ENCODE peak calls at places on chromosomes 7 and 10, in nine cellular contexts. A is GM20000; L is AG04450; O is Caco-2; T is fibroblast of lung; Z is HL-60; S is IMR-90; J is AG10803; G is CD8-positive, alpha-beta T cell. E is an unnamed sample.

GRCh38 chr7:111517441-111518037 is 44.8 kb downstream of the IMMP2L start:
- DNase-seq in Z (no peak), A (no peak), T (peak), L (no peak), J (no peak), G (no peak), S (no peak), O (no peak), E (no peak)

GRCh38 chr7:79936281-79936983 is 198.2 kb upstream of the GNAI1 start:
- DNase-seq in A (no peak), T (peak), S (peak), J (no peak), Z (no peak), G (no peak), O (no peak), L (no peak), E (no peak)

GRCh38 chr7:44113764-44114354 is 9.5 kb downstream of the POLD2 start:
- DNase-seq in J (no peak), Z (no peak), L (no peak), S (no peak), A (no peak), T (no peak), O (no peak), G (no peak), E (no peak)

GRCh38 chr10:31630866-31631567 is 297.6 kb downstream of the ARHGAP12 start:
- DNase-seq in T (no peak), L (no peak), A (peak), S (no peak), J (no peak), G (no peak), O (no peak), Z (no peak), E (no peak)

GRCh38 chr10:112852308-112852707 is 97.7 kb upstream of the TCF7L2 start:
- DNase-seq in Z (peak), L (no peak), O (no peak), J (no peak), T (no peak), A (no peak), G (no peak), S (no peak), E (no peak)

GRCh38 chr10:14056545-14057332 is 274.0 kb downstream of the FRMD4A start:
- DNase-seq in L (peak), Z (no peak), T (peak), A (no peak), J (peak), G (no peak), S (peak), O (peak), E (peak)

GRCh38 chr7:150993511-150993910 is 2.7 kb downstream of the NOS3 start:
- DNase-seq in A (no peak), T (no peak), O (no peak), Z (no peak), J (no peak), S (no peak), G (no peak), L (no peak), E (no peak)

GRCh38 chr7:151174246-151175046 is 7.0 kb upstream of the GBX1 start:
- DNase-seq in Z (no peak), L (no peak), J (no peak), A (peak), O (no peak), S (peak), T (no peak), G (peak), E (no peak)

GRCh38 chr10:131905279-131905595 is 4.4 kb downstream of the PPP2R2D start:
- DNase-seq in S (no peak), T (no peak), J (no peak), A (no peak), O (no peak), G (no peak), L (no peak), Z (no peak), E (no peak)

GRCh38 chr7:34091330-34091917 is 186.1 kb downstream of the BMPER start:
- DNase-seq in O (peak), L (peak), J (peak), A (no peak), Z (no peak), T (peak), G (no peak), S (peak), E (no peak)

GRCh38 chr7:7920481-7920880 is 48.1 kb upstream of the GLCCI1 start:
- DNase-seq in S (no peak), J (no peak), T (no peak), G (no peak), Z (no peak), L (no peak), A (peak), O (no peak), E (no peak)

GRCh38 chr10:79401015-79401921 is 44.2 kb downstream of the ZCCHC24 start:
- DNase-seq in G (no peak), A (no peak), O (no peak), L (no peak), T (peak), Z (no peak), S (peak), J (peak), E (no peak)

GRCh38 chr7:108201766-108202165 is 71.6 kb upstream of the LAMB4 start:
- DNase-seq in A (no peak), S (no peak), T (no peak), Z (no peak), L (no peak), G (no peak), O (no peak), J (no peak), E (no peak)

GRCh38 chr10:49679480-49679893 is at the start of gene C10orf53:
- DNase-seq in O (no peak), T (peak), Z (peak), L (no peak), A (peak), J (peak), S (peak), G (no peak), E (no peak)

GRCh38 chr7:135601182-135601581 is 43.5 kb downstream of the NUP205 start:
- DNase-seq in G (no peak), L (no peak), S (peak), O (no peak), J (no peak), A (no peak), Z (no peak), T (peak), E (no peak)

GRCh38 chr7:50728184-50728583 is 54.5 kb downstream of the GRB10 start:
- DNase-seq in O (no peak), G (no peak), S (peak), J (peak), L (no peak), Z (no peak), T (peak), A (no peak), E (no peak)

GRCh38 chr7:144001543-144001942 is 1.4 kb downstream of the OR6B1 start:
- DNase-seq in G (no peak), L (no peak), O (no peak), Z (no peak), A (no peak), S (no peak), T (no peak), J (no peak), E (no peak)

GRCh38 chr10:9922123-9922685 is 1095.5 kb upstream of the CELF2 start:
- DNase-seq in L (no peak), S (no peak), T (peak), G (no peak), A (no peak), Z (no peak), O (no peak), J (no peak), E (no peak)

GRCh38 chr10:126431816-126432215 is 43.5 kb upstream of the ADAM12 start:
- DNase-seq in J (no peak), G (no peak), S (no peak), A (no peak), Z (no peak), O (no peak), L (no peak), T (no peak), E (no peak)

GRCh38 chr10:131111007-131111406 is 200.5 kb downstream of the TCERG1L start:
- DNase-seq in J (no peak), A (no peak), Z (no peak), S (no peak), T (no peak), L (no peak), G (no peak), O (no peak), E (no peak)

GRCh38 chr10:80945267-80945880 is 407.7 kb downstream of the SH2D4B start:
- DNase-seq in S (no peak), O (peak), Z (no peak), G (no peak), J (no peak), L (no peak), T (no peak), A (peak), E (no peak)

GRCh38 chr10:118725784-118726507 is 28.8 kb downstream of the CACUL1 start:
- DNase-seq in L (peak), S (peak), G (no peak), T (peak), O (no peak), A (no peak), Z (no peak), J (peak), E (peak)

GRCh38 chr7:2928613-2929311 is 84.7 kb upstream of the GNA12 start:
- DNase-seq in Z (no peak), L (no peak), T (no peak), O (no peak), A (no peak), S (no peak), J (no peak), G (no peak), E (no peak)

GRCh38 chr10:23343591-23344225 is 889 bp downstream of the C10orf67 start:
- DNase-seq in S (peak), G (no peak), T (peak), Z (no peak), J (peak), L (no peak), A (no peak), O (peak), E (no peak)

GRCh38 chr10:6297951-6298381 is 95.2 kb downstream of the PFKFB3 start:
- DNase-seq in A (no peak), L (no peak), J (no peak), O (no peak), T (peak), G (no peak), Z (no peak), S (no peak), E (no peak)

GRCh38 chr7:48512892-48513291 is 341.6 kb downstream of the ABCA13 start:
- DNase-seq in T (no peak), O (no peak), L (no peak), Z (no peak), A (no peak), J (no peak), S (no peak), G (no peak), E (no peak)

GRCh38 chr7:55366461-55367138 is 1.5 kb downstream of the LANCL2 start:
- DNase-seq in A (no peak), T (no peak), O (peak), Z (no peak), G (peak), L (no peak), S (no peak), J (no peak), E (no peak)

GRCh38 chr10:110087682-110088081 is 79.9 kb downstream of the ADD3 start:
- DNase-seq in A (no peak), J (no peak), G (no peak), T (no peak), O (no peak), S (no peak), Z (no peak), L (no peak), E (no peak)

GRCh38 chr7:120729300-120729699 is 128.6 kb downstream of the TSPAN12 start:
- DNase-seq in J (no peak), O (no peak), L (no peak), A (no peak), G (no peak), S (peak), Z (no peak), T (peak), E (no peak)

GRCh38 chr7:94056796-94057207 is 52.6 kb upstream of the BET1 start:
- DNase-seq in S (peak), A (no peak), Z (peak), J (peak), G (no peak), T (peak), O (no peak), L (peak), E (peak)

GRCh38 chr10:69934768-69935167 is 117.9 kb upstream of the MACROH2A2 start:
- DNase-seq in L (no peak), O (no peak), Z (no peak), G (no peak), A (no peak), S (no peak), T (no peak), J (no peak), E (no peak)
- TF ChIP-seq CTCF in L (peak), O (no peak), Z (no peak), G (no peak), A (no peak), S (peak), T (no peak), J (peak), E (no peak)

DNA sequence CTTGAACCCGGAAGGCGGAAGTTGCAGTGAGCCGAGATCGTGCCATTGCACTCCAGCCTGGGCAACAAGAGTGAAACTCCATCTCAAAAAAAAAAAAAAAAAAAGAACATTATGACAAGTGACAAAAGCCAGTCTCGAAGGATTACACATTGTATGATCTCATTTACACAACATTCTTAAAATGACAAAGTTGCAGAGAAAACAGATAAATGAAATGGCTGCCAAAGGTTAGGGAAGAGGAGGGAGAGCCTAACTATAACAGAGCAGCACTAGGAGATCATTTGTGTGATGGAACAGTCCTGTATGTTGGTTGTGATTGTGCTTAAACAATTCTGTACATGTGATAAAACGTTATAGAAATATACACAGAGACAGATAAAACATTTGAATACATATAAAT is 16.2 kb upstream of the CPVL start:
- DNase-seq in O (no peak), A (no peak), Z (no peak), S (no peak), L (no peak), J (no peak), T (no peak), G (no peak), E (no peak)
- TF ChIP-seq CTCF in O (no peak), A (no peak), Z (no peak), S (no peak), L (no peak), J (no peak), T (no peak), G (no peak), E (no peak)

GRCh38 chr7:16774294-16774693 is 20.7 kb downstream of the TSPAN13 start:
- DNase-seq in Z (no peak), L (no peak), S (no peak), G (no peak), T (no peak), O (no peak), A (no peak), J (no peak), E (no peak)

GRCh38 chr7:16776053-16776452 is 22.5 kb downstream of the TSPAN13 start:
- DNase-seq in S (no peak), A (no peak), L (no peak), G (no peak), Z (no peak), T (no peak), O (no peak), J (no peak), E (no peak)

GRCh38 chr7:16778479-16778878 is 24.9 kb downstream of the TSPAN13 start:
- DNase-seq in L (no peak), Z (no peak), G (no peak), J (no peak), T (no peak), O (no peak), A (no peak), S (no peak), E (no peak)

GRCh38 chr7:16773884-16774283 is 20.3 kb downstream of the TSPAN13 start:
- DNase-seq in Z (no peak), G (no peak), L (no peak), A (no peak), J (no peak), O (no peak), T (peak), S (no peak), E (no peak)

GRCh38 chr7:16774986-16775385 is 21.4 kb downstream of the TSPAN13 start:
- DNase-seq in J (no peak), G (no peak), A (no peak), S (no peak), Z (no peak), O (no peak), T (no peak), L (no peak), E (no peak)
- TF ChIP-seq CTCF in J (no peak), G (no peak), A (no peak), S (no peak), Z (no peak), O (no peak), T (no peak), L (no peak), E (no peak)

GRCh38 chr10:19817251-19818046 is 1.2 kb downstream of the PLXDC2 start:
- DNase-seq in Z (no peak), S (no peak), A (peak), L (no peak), O (peak), G (no peak), J (no peak), T (peak), E (no peak)
- TF ChIP-seq CTCF in Z (no peak), S (no peak), A (no peak), L (peak), O (no peak), G (no peak), J (no peak), T (no peak), E (no peak)

GRCh38 chr10:55500931-55501559 is 700.0 kb upstream of the PCDH15 start:
- DNase-seq in G (no peak), L (no peak), J (peak), Z (no peak), O (peak), A (peak), T (peak), S (no peak), E (no peak)
- TF ChIP-seq CTCF in G (no peak), L (peak), J (peak), Z (peak), O (peak), A (peak), T (no peak), S (no peak), E (no peak)

DNA sequence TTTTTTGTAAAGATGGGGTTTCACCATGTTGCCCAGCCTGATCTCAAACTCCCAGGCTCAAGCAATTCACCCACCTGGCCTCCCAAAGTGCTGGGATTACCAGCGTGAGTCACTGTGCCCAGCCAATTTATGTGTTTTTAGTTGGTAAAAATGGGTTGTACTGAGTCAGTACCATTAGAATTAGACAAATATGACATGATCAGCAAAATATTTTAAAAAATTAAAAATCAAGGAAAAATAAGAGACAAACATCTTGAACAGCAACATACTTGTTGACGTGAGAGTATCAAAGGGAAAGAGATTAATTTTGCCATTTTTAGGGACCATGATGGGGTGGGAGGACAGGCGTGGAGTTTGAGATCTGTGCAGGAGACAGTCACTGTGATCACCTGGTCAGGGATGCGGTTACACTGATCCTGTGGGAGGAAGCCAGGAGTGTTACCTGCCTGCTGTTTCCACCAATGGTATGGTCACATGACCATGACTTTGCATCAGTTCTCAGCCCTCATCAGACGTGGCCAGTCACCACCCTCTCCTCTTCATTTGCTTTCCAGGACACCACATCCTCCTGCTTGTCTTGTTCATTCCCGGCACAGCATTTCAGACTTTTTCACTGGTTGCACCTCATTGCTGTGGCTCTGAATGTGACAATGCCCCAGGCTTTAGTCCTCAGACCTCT is 29.2 kb upstream of the ENO4 start:
- DNase-seq in L (no peak), Z (no peak), T (no peak), A (no peak), S (no peak), O (no peak), J (no peak), G (no peak), E (no peak)
- TF ChIP-seq CTCF in L (no peak), Z (no peak), T (no peak), A (no peak), S (no peak), O (no peak), J (no peak), G (no peak), E (no peak)

DNA sequence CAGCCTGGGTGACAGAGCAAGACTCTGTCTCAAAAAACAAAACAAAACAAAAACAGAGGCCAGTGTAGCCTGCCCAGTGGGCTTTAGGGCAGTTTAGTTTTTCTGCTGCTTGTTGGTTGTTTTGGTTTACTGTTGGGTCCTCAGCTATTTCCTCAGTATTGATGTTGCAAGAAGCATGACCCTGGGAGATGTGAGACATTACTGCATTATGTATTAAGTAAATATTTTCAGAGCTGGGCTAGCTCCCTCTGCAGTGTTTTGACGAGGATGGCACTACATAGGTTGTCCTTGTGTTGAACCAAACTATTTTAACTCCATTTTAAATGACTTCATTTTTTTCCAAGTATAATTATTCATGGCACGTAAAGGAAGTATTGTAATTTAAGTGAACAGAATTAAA is 4.8 kb downstream of the AKAP9 start:
- DNase-seq in T (peak), L (peak), J (peak), Z (no peak), A (no peak), G (no peak), O (peak), S (peak), E (peak)
- TF ChIP-seq CTCF in T (peak), L (peak), J (peak), Z (no peak), A (no peak), G (no peak), O (no peak), S (peak), E (peak)

E was measured in AG09319.